ENCODE peak calls at places on chromosomes 6 and 20, in seven cellular contexts. F, N, Q, M, X, Z and T are unnamed samples.

GRCh38 chr6:35017461-35018183 is 123.5 kb downstream of the TCP11 start:
- DNase-seq in X (no peak), Z (no peak), Q (no peak), F (no peak), M (no peak), N (no peak), T (peak; percentile 33)

GRCh38 chr6:107870379-107870778 is 46.3 kb upstream of the SCML4 start:
- DNase-seq in N (no peak), Z (no peak), Q (no peak), X (no peak), M (no peak), F (no peak), T (no peak)

GRCh38 chr6:446418-447366 is 55.1 kb downstream of the IRF4 start:
- DNase-seq in N (no peak), X (no peak), Q (no peak), F (no peak), M (no peak), Z (no peak), T (no peak)

GRCh38 chr6:122788208-122788607 is 850 bp upstream of the SMPDL3A start:
- DNase-seq in N (no peak), Q (no peak), F (no peak), M (no peak), Z (no peak), X (no peak), T (no peak)

GRCh38 chr6:41451039-41451438 is 95.1 kb upstream of the FOXP4 start:
- DNase-seq in M (no peak), F (no peak), X (no peak), Q (no peak), N (no peak), Z (peak; percentile 36), T (no peak)

GRCh38 chr6:33410050-33410710 is 634 bp upstream of the PHF1 start:
- DNase-seq in F (peak; percentile 98), M (peak; percentile 95), X (peak; percentile 98), N (peak; percentile 99), Q (peak; percentile 86), Z (peak; percentile 97), T (peak; percentile 98)

GRCh38 chr20:18657575-18657974 is 69.7 kb downstream of the DTD1 start:
- DNase-seq in F (no peak), X (no peak), Z (no peak), Q (no peak), N (no peak), M (no peak), T (no peak)

GRCh38 chr6:147538821-147539220 is 30.3 kb downstream of the SAMD5 start:
- DNase-seq in X (no peak), F (no peak), Z (no peak), M (no peak), N (no peak), Q (no peak), T (no peak)

GRCh38 chr20:10982692-10983091 is 308.9 kb upstream of the JAG1 start:
- DNase-seq in X (no peak), Q (no peak), Z (peak; percentile 63), M (no peak), N (no peak), F (peak; percentile 39), T (no peak)

GRCh38 chr6:36120979-36121706 is 9.2 kb upstream of the MAPK13 start:
- DNase-seq in Z (peak; percentile 11), M (no peak), N (no peak), X (peak; percentile 80), Q (no peak), F (peak; percentile 30), T (peak; percentile 86)

GRCh38 chr6:105374010-105374420 is 28.9 kb downstream of the PREP start:
- DNase-seq in X (no peak), M (no peak), N (no peak), Z (no peak), Q (no peak), F (no peak), T (no peak)

DNA sequence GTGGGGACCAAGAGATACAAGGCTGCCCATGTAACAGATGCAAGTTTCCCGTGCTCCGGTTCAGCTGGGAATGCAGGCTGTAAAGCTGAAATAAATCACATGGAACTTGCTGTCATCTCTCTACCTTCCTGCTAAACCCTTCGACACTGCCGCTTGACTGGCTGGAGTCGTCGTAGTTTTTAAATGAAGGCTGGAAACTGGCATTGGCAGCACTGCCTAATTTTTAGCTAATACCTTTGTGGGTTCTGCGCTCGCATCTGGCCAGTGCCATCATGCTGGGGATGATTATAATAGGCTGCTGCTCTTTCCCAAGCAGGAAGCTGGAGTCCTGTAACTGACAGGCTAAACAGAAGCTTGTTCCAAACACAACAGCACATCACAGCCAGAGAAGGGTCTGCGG is 146.2 kb downstream of the TFAP2A start:
- DNase-seq in F (no peak), N (no peak), X (no peak), M (no peak), Z (no peak), Q (no peak), T (no peak)
- H3K27ac ChIP-seq in F (no peak overlapping the region), N (no peak overlapping the region), X (no peak overlapping the region), M (no peak overlapping the region), Z (peak overlapping the region; percentile 3), Q (no peak overlapping the region), T (no peak overlapping the region)

GRCh38 chr6:139044250-139044649 is 15.7 kb downstream of the ABRACL start:
- DNase-seq in Q (no peak), F (no peak), Z (no peak), M (no peak), X (no peak), N (no peak), T (no peak)
- TF ChIP-seq POLR2A in Q (no peak), F (no peak), Z (no peak), M (no peak), X (no peak), N (no peak), T (no peak)

GRCh38 chr20:20712004-20712473 is 405 bp downstream of the RALGAPA2 start:
- DNase-seq in N (no peak), Q (no peak), X (no peak), F (peak; percentile 53), Z (no peak), M (no peak), T (peak; percentile 56)

GRCh38 chr20:20710847-20711315 is 1.6 kb downstream of the RALGAPA2 start:
- DNase-seq in Z (no peak), X (peak; percentile 22), Q (no peak), F (peak; percentile 77), M (no peak), N (no peak), T (no peak)

GRCh38 chr20:20711413-20711812 is 1.0 kb downstream of the RALGAPA2 start:
- DNase-seq in X (no peak), Q (no peak), M (no peak), Z (no peak), N (no peak), F (peak; percentile 25), T (no peak)

GRCh38 chr20:20713244-20713765 is 861 bp upstream of the RALGAPA2 start:
- DNase-seq in N (no peak), X (no peak), M (no peak), F (no peak), Q (no peak), Z (no peak), T (no peak)

DNA sequence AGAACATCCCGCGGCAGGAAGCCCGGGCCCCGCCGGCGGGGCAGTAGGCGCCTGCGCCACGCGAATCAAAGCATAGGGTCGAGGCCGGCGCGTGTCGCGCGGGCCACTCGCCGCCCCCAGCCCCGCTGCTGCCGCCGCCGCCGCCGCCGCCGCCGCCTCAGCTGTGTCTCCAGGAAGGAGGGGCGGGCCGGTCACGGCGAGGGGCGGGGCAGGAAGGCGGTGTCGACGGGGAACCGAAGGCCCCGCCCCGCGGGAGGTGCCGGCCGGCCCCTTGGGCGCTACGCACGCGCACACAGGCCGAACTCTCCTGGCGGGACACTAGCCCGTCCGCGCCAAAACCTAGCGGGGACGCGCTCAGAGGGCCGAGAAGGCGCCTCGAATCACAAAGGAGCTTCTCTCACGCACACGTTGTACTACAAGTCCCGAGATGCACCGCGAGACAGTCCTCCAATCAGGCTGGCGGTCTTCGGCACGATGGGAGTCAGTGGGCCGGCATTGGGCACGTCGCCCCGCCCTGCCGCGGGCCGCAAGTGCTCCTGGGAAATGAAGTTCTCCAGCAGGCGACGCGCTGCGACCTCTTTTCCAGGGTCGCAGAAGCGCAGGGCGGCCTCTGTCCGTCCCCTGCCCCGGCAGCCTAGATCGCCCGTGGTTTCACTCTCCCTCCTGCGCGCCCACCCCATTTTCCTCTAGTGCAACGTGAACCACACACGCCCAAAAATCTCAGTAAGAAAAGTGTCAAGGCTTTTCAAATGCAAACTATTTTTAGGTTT is at the start of gene RALGAPA2:
- DNase-seq in F (peak; percentile 98), Q (peak; percentile 94), Z (peak; percentile 99), X (peak; percentile 97), N (peak; percentile 98), M (peak; percentile 94), T (peak; percentile 99)
- H3K4me3 ChIP-seq in F (peak within 1 kb of the TSS; percentile 92), Q (peak within 1 kb of the TSS; percentile 86), Z (peak within 1 kb of the TSS; percentile 97), X (peak within 1 kb of the TSS; percentile 86), N (peak within 1 kb of the TSS; percentile 95), M (peak within 1 kb of the TSS; percentile 61), T (peak within 1 kb of the TSS; percentile 31)

DNA sequence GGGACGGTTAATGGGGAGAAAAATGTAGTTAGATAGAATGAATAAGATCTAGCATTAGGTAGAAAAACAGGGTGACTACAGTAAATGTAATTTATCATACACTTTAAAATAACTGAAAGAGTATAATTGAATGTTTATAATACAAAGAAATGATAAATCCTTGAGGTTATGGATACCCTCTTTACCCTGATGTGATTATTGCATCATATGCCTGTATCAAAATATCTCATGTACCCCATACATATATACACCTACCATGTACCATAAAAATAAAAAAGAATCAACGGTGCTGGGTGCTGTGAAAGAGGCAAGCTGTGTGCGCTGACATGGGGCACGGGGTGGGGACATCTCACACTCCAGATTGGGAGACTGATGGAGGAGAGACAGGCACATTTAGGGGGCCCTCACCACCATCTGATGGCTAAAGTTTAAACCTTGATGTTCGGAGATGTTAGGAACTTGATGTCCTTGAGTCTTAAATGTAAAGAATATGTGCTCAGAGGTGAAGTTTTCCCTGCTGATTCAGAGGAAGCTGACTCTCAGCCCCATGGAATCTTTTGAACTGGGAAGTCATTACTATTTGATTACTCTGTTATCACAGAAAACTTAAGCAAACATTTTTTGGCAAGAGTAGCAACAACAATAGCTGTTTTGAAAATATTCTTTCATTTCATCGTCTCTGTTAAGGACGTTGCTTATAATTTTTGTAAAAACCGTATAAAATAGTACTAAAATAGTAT is 26.4 kb upstream of the RFPL4B start:
- DNase-seq in Q (no peak), M (no peak), X (no peak), F (no peak), N (no peak), Z (no peak), T (no peak)
- H3K27ac ChIP-seq in Q (no peak overlapping the region), M (no peak overlapping the region), X (no peak overlapping the region), F (no peak overlapping the region), N (no peak overlapping the region), Z (no peak overlapping the region), T (no peak overlapping the region)

GRCh38 chr20:44187054-44187762 is at the start of gene JPH2:
- DNase-seq in Q (no peak), N (no peak), X (peak; percentile 92), M (no peak), Z (peak; percentile 60), F (peak; percentile 42), T (peak; percentile 56)
- TF ChIP-seq POLR2A in Q (no peak), N (no peak), X (no peak), M (no peak), Z (peak; percentile 32), F (no peak), T (no peak)